ENCODE peak calls at places on chromosome 7, in eight cellular contexts. A is lung; V is cardiac fibroblast; P is heart right ventricle; M is RWPE2; N is tibial artery; E is Calu3; H is activated CD8-positive, alpha-beta T cell treated with anti-CD3 and anti-CD28 coated beads for 36 hours. K is an unnamed sample.

GRCh38 chr7:47337531-47337930 is 244.4 kb downstream of the TNS3 start:
- DNase-seq in A (no peak), V (no peak), P (peak), M (no peak), N (no peak), E (no peak), H (no peak), K (peak)

GRCh38 chr7:26704036-26704435 is 160.4 kb downstream of the SKAP2 start:
- DNase-seq in A (no peak), V (no peak), P (no peak), M (no peak), N (no peak), E (no peak), H (no peak), K (no peak)

GRCh38 chr7:158239290-158239981 is 348.2 kb downstream of the PTPRN2 start:
- DNase-seq in A (no peak), V (no peak), P (no peak), M (no peak), N (no peak), E (no peak), H (no peak), K (peak)

GRCh38 chr7:95473276-95473985 is 12.3 kb upstream of the ASB4 start:
- DNase-seq in A (no peak), V (no peak), P (no peak), M (no peak), N (no peak), E (no peak), H (no peak), K (no peak)

GRCh38 chr7:132614428-132615076 is 38.3 kb upstream of the PLXNA4 start:
- DNase-seq in A (no peak), V (peak), P (peak), M (no peak), N (peak), E (peak), H (no peak), K (no peak)

GRCh38 chr7:82665966-82666507 is 222.5 kb upstream of the CACNA2D1 start:
- DNase-seq in A (no peak), V (peak), P (no peak), M (no peak), N (no peak), E (no peak), H (no peak), K (no peak)

GRCh38 chr7:1251796-1252542 is 19.3 kb downstream of the UNCX start:
- DNase-seq in A (no peak), V (no peak), P (no peak), M (no peak), N (no peak), E (no peak), H (no peak), K (no peak)

GRCh38 chr7:375901-376305 is 85.9 kb downstream of the FOXL3 start:
- DNase-seq in A (no peak), V (no peak), P (no peak), M (peak), N (no peak), E (no peak), H (no peak), K (no peak)

GRCh38 chr7:518630-519428 is 817 bp downstream of the PDGFA start:
- DNase-seq in A (peak), V (peak), P (peak), M (no peak), N (peak), E (peak), H (peak), K (peak)

GRCh38 chr7:42745357-42746022 is 166.4 kb downstream of the C7orf25 start:
- DNase-seq in A (no peak), V (peak), P (peak), M (no peak), N (peak), E (peak), H (peak), K (no peak)

GRCh38 chr7:19715499-19715898 is 6.7 kb upstream of the POLR1F start:
- DNase-seq in A (no peak), V (no peak), P (no peak), M (no peak), N (no peak), E (no peak), H (no peak), K (no peak)

GRCh38 chr7:112386619-112387018 is 63.6 kb upstream of the IFRD1 start:
- DNase-seq in A (no peak), V (no peak), P (no peak), M (no peak), N (no peak), E (no peak), H (no peak), K (no peak)

GRCh38 chr7:128025380-128025779 is 5.9 kb downstream of the LRRC4 start:
- DNase-seq in A (no peak), V (peak), P (no peak), M (no peak), N (no peak), E (no peak), H (no peak), K (no peak)

GRCh38 chr7:124457841-124458240 is 307.8 kb downstream of the GPR37 start:
- DNase-seq in A (no peak), V (peak), P (no peak), M (no peak), N (no peak), E (no peak), H (no peak), K (no peak)

GRCh38 chr7:36755484-36755883 is 31.2 kb upstream of the AOAH start:
- DNase-seq in A (no peak), V (no peak), P (no peak), M (no peak), N (no peak), E (no peak), H (no peak), K (no peak)

GRCh38 chr7:105954711-105955110 is 8.4 kb upstream of the CDHR3 start:
- DNase-seq in A (no peak), V (no peak), P (no peak), M (no peak), N (no peak), E (no peak), H (no peak), K (no peak)

GRCh38 chr7:2979276-2979675 is 64.4 kb downstream of the CARD11 start:
- DNase-seq in A (no peak), V (no peak), P (no peak), M (no peak), N (no peak), E (no peak), H (peak), K (peak)
- TF ChIP-seq CTCF in A (no peak), V (no peak), P (no peak), M (peak), N (no peak), E (no peak), H (no peak), K (peak)

GRCh38 chr7:91784469-91784868 is 96.0 kb downstream of the MTERF1 start:
- DNase-seq in A (no peak), V (peak), P (no peak), M (no peak), N (no peak), E (no peak), H (no peak), K (peak)
- TF ChIP-seq CTCF in A (no peak), V (peak), P (peak), M (peak), N (peak), E (no peak), H (peak), K (peak)

DNA sequence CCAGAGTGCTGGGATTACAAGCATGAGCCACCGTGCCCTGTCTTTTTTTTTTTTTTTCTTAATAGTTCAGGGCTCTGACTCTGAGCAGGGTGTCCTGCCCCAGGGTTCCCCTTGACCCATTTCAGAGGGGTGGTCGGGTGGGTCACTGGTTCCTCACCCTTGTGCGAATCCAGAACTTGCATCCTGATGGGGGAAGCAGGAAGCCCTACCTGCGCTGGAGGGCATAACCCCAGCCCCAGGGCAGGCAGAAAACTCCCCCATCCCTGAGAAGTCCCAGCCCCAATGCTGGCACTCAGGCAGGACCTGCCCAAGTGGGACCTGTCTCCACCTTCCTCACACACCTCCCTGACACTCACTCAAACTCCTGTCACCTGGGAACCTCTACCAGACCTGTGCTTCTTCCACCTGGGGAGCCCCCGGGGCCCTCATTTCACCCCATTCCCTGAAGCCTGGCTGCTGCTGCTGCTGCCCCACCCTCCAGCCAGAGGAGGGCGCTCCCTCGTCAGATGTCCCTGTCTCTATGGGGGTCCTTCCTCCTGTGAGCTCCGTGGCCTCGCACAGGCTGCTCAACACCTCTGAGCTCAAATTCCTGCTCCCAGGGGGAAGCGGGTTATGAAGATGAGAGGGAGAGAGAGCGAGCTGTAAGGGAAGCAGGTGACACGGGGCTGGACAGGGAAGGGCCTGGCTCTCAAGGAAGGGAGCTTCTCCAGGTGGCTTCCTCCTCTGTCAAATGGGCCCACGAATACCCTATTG is 15.1 kb upstream of the ZNF273 start:
- DNase-seq in A (peak), V (no peak), P (peak), M (no peak), N (no peak), E (peak), H (peak), K (peak)
- TF ChIP-seq CTCF in A (peak), V (peak), P (peak), M (no peak), N (no peak), E (peak), H (peak), K (peak)

DNA sequence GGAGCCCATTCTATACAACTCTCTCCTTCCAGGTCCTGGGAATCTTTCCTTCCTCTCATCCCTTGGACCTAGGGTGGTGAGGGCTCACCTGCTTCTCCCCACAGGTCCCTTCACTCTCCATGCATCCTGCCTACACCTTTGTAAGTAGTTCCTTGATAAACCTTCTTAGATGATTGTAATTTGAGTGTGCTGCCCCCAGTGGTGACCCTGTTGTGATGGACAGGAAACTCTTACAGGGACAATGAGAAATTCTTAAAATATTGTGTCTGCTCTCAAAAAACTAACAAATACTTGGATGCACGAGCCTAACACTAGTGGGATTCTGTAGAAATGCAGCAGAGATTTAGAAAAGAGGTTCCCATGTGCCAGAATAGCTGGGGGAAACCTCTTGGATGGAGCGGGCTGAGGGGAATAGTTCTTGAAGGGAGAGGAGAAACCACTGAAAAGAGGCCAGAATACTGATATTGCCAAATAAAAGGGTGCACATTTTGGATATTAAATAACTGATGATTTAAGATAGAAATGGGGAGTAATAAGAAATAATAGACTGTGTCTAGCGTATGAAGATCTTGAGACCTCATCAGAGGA is 6.7 kb upstream of the PAXIP1 start:
- DNase-seq in A (no peak), V (peak), P (no peak), M (no peak), N (no peak), E (peak), H (peak), K (peak)
- TF ChIP-seq CTCF in A (no peak), V (peak), P (peak), M (no peak), N (no peak), E (peak), H (peak), K (peak)

GRCh38 chr7:44308741-44309270 is 16.6 kb downstream of the CAMK2B start:
- DNase-seq in A (peak), V (no peak), P (no peak), M (no peak), N (no peak), E (no peak), H (no peak), K (peak)

GRCh38 chr7:44307905-44308740 is 17.3 kb downstream of the CAMK2B start:
- DNase-seq in A (peak), V (no peak), P (no peak), M (no peak), N (no peak), E (no peak), H (no peak), K (peak)

GRCh38 chr7:44306608-44307007 is 18.8 kb downstream of the CAMK2B start:
- DNase-seq in A (no peak), V (no peak), P (no peak), M (no peak), N (no peak), E (no peak), H (no peak), K (peak)

GRCh38 chr7:44305564-44306507 is 19.6 kb downstream of the CAMK2B start:
- DNase-seq in A (peak), V (no peak), P (no peak), M (no peak), N (no peak), E (no peak), H (no peak), K (peak)

DNA sequence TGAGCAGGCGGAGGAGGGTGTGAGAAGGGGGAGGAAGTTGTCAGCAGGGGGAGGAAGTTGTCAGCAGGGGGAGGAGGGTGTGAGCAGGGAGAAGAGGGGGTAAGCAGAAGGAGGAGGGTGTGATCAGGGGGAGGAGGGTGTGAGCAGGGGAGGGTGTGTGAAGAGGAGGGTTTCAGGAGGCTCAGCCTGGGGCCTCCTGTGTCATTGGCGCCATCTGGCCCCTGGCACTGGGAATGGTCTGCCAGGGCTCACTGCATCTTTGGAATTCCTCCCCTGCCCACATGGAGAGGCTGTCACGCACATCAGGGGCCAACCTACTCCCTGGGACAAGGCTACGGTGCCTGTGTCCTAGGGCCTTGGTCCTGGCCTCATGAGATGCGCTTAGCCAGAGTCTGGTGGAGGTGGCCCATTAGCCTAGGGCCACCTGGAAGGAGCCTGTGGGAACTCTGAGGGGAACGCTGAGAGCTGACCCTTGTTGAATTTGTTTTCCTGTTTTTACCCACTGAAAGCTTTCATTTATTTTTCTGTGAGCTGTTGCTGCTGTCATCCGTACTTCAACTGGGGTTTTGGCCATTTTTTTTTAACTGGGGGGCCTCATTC is 18.0 kb downstream of the CAMK2B start:
- DNase-seq in A (peak), V (peak), P (no peak), M (no peak), N (no peak), E (peak), H (peak), K (peak)
- TF ChIP-seq CTCF in A (no peak), V (peak), P (peak), M (peak), N (peak), E (peak), H (peak), K (peak)

GRCh38 chr7:73429622-73430505 is 3.7 kb upstream of the FZD9 start:
- DNase-seq in A (no peak), V (no peak), P (no peak), M (no peak), N (no peak), E (no peak), H (no peak), K (no peak)

GRCh38 chr7:73428697-73429005 is 4.9 kb upstream of the FZD9 start:
- DNase-seq in A (no peak), V (no peak), P (no peak), M (no peak), N (no peak), E (no peak), H (no peak), K (no peak)

GRCh38 chr7:73426016-73426415 is 7.6 kb upstream of the FZD9 start:
- DNase-seq in A (no peak), V (no peak), P (no peak), M (no peak), N (no peak), E (no peak), H (no peak), K (no peak)

GRCh38 chr7:73429218-73429617 is 4.4 kb upstream of the FZD9 start:
- DNase-seq in A (no peak), V (no peak), P (no peak), M (no peak), N (no peak), E (no peak), H (no peak), K (no peak)

GRCh38 chr7:73427902-73428696 is 5.5 kb upstream of the FZD9 start:
- DNase-seq in A (no peak), V (no peak), P (no peak), M (no peak), N (no peak), E (no peak), H (no peak), K (no peak)
- TF ChIP-seq CTCF in A (no peak), V (no peak), P (no peak), M (no peak), N (no peak), E (no peak), H (no peak), K (no peak)

K was measured in GM13977.